ENCODE peak calls at places on chromosomes 4 and X, in eight cellular contexts. Y, G, A, T, S, P, I and R are unnamed samples.

GRCh38 chrX:48966796-48967579 is 4.7 kb downstream of the KCND1 start:
- DNase-seq in Y (no peak), G (peak; percentile 28), A (no peak), T (no peak), S (no peak), P (no peak), I (no peak), R (peak; percentile 53)

GRCh38 chrX:54564942-54565341 is 34.9 kb downstream of the GNL3L start:
- DNase-seq in Y (no peak), G (peak; percentile 8), A (no peak), T (no peak), S (no peak), P (no peak), I (no peak), R (peak; percentile 0)

GRCh38 chr4:5037553-5038551 is 13.4 kb upstream of the STK32B start:
- DNase-seq in Y (peak; percentile 79), G (peak; percentile 91), A (no peak), T (peak; percentile 85), S (no peak), P (no peak), I (no peak), R (peak; percentile 98)

GRCh38 chr4:56320293-56320692 is 67.0 kb downstream of the AASDH start:
- DNase-seq in Y (no peak), G (no peak), A (no peak), T (no peak), S (no peak), P (no peak), I (no peak), R (peak; percentile 9)

GRCh38 chrX:84729809-84730208 is 227.6 kb upstream of the HDX start:
- DNase-seq in Y (no peak), G (peak; percentile 45), A (no peak), T (peak; percentile 58), S (no peak), P (no peak), I (peak; percentile 58), R (peak; percentile 39)

GRCh38 chr4:110292994-110293744 is 94.8 kb upstream of the ELOVL6 start:
- DNase-seq in Y (no peak), G (no peak), A (no peak), T (no peak), S (no peak), P (no peak), I (no peak), R (no peak)

GRCh38 chr4:125975861-125976397 is 661.2 kb downstream of the FAT4 start:
- DNase-seq in Y (no peak), G (no peak), A (no peak), T (no peak), S (no peak), P (no peak), I (no peak), R (no peak)

GRCh38 chr4:152605641-152606304 is 69.9 kb upstream of the FBXW7 start:
- DNase-seq in Y (peak; percentile 57), G (peak; percentile 37), A (no peak), T (no peak), S (no peak), P (no peak), I (no peak), R (peak; percentile 72)

GRCh38 chrX:43898406-43898805 is 16.2 kb upstream of the MAOB start:
- DNase-seq in Y (no peak), G (no peak), A (peak; percentile 84), T (no peak), S (no peak), P (no peak), I (no peak), R (no peak)

GRCh38 chrX:47697171-47697570 is 38.2 kb upstream of the UXT start:
- DNase-seq in Y (no peak), G (no peak), A (no peak), T (no peak), S (no peak), P (no peak), I (no peak), R (peak; percentile 11)

GRCh38 chrX:136328933-136329332 is 28.2 kb downstream of the ADGRG4 start:
- DNase-seq in Y (no peak), G (no peak), A (no peak), T (peak; percentile 1), S (no peak), P (no peak), I (no peak), R (no peak)

GRCh38 chr4:53199356-53199755 is 166.5 kb downstream of the SCFD2 start:
- DNase-seq in Y (no peak), G (peak; percentile 39), A (no peak), T (no peak), S (no peak), P (no peak), I (no peak), R (no peak)

GRCh38 chr4:54063224-54063623 is 1.2 kb downstream of the CHIC2 start:
- DNase-seq in Y (no peak), G (peak; percentile 67), A (no peak), T (peak; percentile 51), S (no peak), P (no peak), I (no peak), R (peak; percentile 69)

GRCh38 chrX:124239911-124240310 is 92.5 kb upstream of the TEX13D start:
- DNase-seq in Y (no peak), G (no peak), A (no peak), T (no peak), S (no peak), P (no peak), I (no peak), R (no peak)

GRCh38 chr4:16884673-16885460 is 13.6 kb downstream of the LDB2 start:
- DNase-seq in Y (no peak), G (no peak), A (no peak), T (peak; percentile 15), S (no peak), P (no peak), I (no peak), R (no peak)

GRCh38 chr4:56276547-56276946 is 110.7 kb downstream of the AASDH start:
- DNase-seq in Y (no peak), G (no peak), A (no peak), T (no peak), S (no peak), P (no peak), I (no peak), R (no peak)

GRCh38 chr4:140995058-140995457 is 138.2 kb downstream of the RNF150 start:
- DNase-seq in Y (no peak), G (no peak), A (no peak), T (no peak), S (no peak), P (no peak), I (no peak), R (no peak)

GRCh38 chrX:10519761-10520160 is 100.6 kb downstream of the MID1 start:
- DNase-seq in Y (no peak), G (peak; percentile 22), A (no peak), T (no peak), S (no peak), P (no peak), I (no peak), R (peak; percentile 79)

GRCh38 chr4:151324449-151325319 is 721 bp downstream of the SH3D19 start:
- DNase-seq in Y (peak; percentile 43), G (peak; percentile 38), A (peak; percentile 84), T (no peak), S (peak; percentile 47), P (no peak), I (no peak), R (peak; percentile 26)

GRCh38 chrX:55151199-55151598 is 62.4 kb downstream of the PAGE2 start:
- DNase-seq in Y (no peak), G (no peak), A (no peak), T (no peak), S (no peak), P (no peak), I (no peak), R (no peak)

GRCh38 chr4:47478799-47479198 is 6.3 kb upstream of the ATP10D start:
- DNase-seq in Y (no peak), G (no peak), A (no peak), T (no peak), S (no peak), P (no peak), I (no peak), R (no peak)